ENCODE peak calls at places on chromosomes 5 and 9, in nine cellular contexts. U is tibial nerve, F is A549, W is body of pancreas, E is right lobe of liver, P is uterus, Z is breast epithelium, A is GM12891, O is heart left ventricle. Y is an unnamed sample.

GRCh38 chr5:95647886-95648860 is 1.6 kb downstream of the RFESD start:
- DNase-seq in U (no peak), Z (no peak), O (no peak), E (no peak), W (no peak), F (peak; percentile 26), P (no peak), A (no peak), Y (peak; percentile 92)

GRCh38 chr5:147384346-147385193 is 125.3 kb downstream of the DPYSL3 start:
- DNase-seq in U (no peak), O (no peak), P (no peak), W (no peak), E (no peak), Z (no peak), A (no peak), F (no peak), Y (peak; percentile 4)

GRCh38 chr5:75034137-75034739 is 18.1 kb downstream of the GCNT4 start:
- DNase-seq in U (no peak), W (no peak), P (no peak), E (no peak), A (no peak), O (no peak), F (no peak), Z (no peak), Y (no peak)

GRCh38 chr5:123350744-123351143 is 72.5 kb downstream of the CEP120 start:
- DNase-seq in A (no peak), W (no peak), F (no peak), Z (no peak), U (no peak), O (no peak), P (no peak), E (no peak), Y (no peak)

GRCh38 chr5:165538065-165538464 is 2032.6 kb downstream of the MAT2B start:
- DNase-seq in F (no peak), P (no peak), A (no peak), U (no peak), Z (no peak), W (no peak), O (no peak), E (no peak), Y (no peak)

GRCh38 chr5:171650605-171651004 is 135.0 kb upstream of the SMIM23 start:
- DNase-seq in E (no peak), P (no peak), F (no peak), Z (no peak), O (no peak), A (no peak), W (no peak), U (no peak), Y (no peak)

GRCh38 chr9:123432331-123433236 is 76.6 kb downstream of the CRB2 start:
- DNase-seq in O (no peak), Z (no peak), P (no peak), A (no peak), U (no peak), F (no peak), W (no peak), E (no peak), Y (no peak)

GRCh38 chr5:1720396-1721110 is 79.1 kb downstream of the MRPL36 start:
- DNase-seq in F (no peak), A (no peak), P (no peak), W (no peak), U (no peak), Z (peak; percentile 5), E (no peak), O (no peak), Y (no peak)

GRCh38 chr9:129348890-129349570 is 171.0 kb upstream of the IER5L start:
- DNase-seq in U (no peak), A (no peak), P (no peak), E (peak; percentile 43), W (no peak), O (no peak), F (no peak), Z (no peak), Y (no peak)

GRCh38 chr5:128264567-128264966 is 181.0 kb downstream of the SLC12A2 start:
- DNase-seq in P (no peak), Z (no peak), O (no peak), A (no peak), W (no peak), F (no peak), E (no peak), U (no peak), Y (no peak)

GRCh38 chr9:74025402-74025894 is 471.7 kb upstream of the RORB start:
- DNase-seq in P (no peak), O (no peak), E (no peak), Z (no peak), U (no peak), F (peak; percentile 32), W (no peak), A (no peak), Y (no peak)

GRCh38 chr5:76791461-76791860 is 27.4 kb upstream of the F2RL1 start:
- DNase-seq in E (no peak), Z (no peak), O (no peak), U (no peak), W (no peak), A (no peak), P (no peak), F (no peak), Y (no peak)

GRCh38 chr9:131640438-131641181 is 95.3 kb downstream of the PRRT1B start:
- DNase-seq in Z (no peak), U (no peak), F (no peak), E (no peak), A (no peak), P (no peak), O (peak; percentile 45), W (no peak), Y (no peak)

GRCh38 chr9:655875-656274 is 185.6 kb upstream of the DMRT1 start:
- DNase-seq in P (peak; percentile 57), A (no peak), E (peak; percentile 73), F (no peak), U (peak; percentile 61), Z (peak; percentile 61), W (peak; percentile 88), O (peak; percentile 97), Y (no peak)

GRCh38 chr5:5886812-5887486 is 464.5 kb downstream of the ICE1 start:
- DNase-seq in W (peak; percentile 28), A (peak; percentile 83), F (peak; percentile 14), U (no peak), E (peak; percentile 63), Z (no peak), O (peak; percentile 25), P (no peak), Y (peak; percentile 27)

GRCh38 chr5:72160959-72161358 is 53.7 kb downstream of the MAP1B start:
- DNase-seq in P (no peak), O (no peak), F (no peak), A (no peak), E (no peak), W (no peak), U (no peak), Z (no peak), Y (no peak)

GRCh38 chr5:178238313-178238635 is 5.7 kb upstream of the PHYKPL start:
- DNase-seq in Z (no peak), E (peak; percentile 46), W (no peak), A (no peak), P (no peak), O (peak; percentile 9), F (no peak), U (no peak), Y (no peak)

GRCh38 chr5:178240772-178241171 is 8.2 kb upstream of the PHYKPL start:
- DNase-seq in F (no peak), Z (no peak), A (no peak), W (no peak), P (no peak), O (no peak), U (no peak), E (peak; percentile 47), Y (no peak)

GRCh38 chr5:178237431-178238312 is 5.1 kb upstream of the PHYKPL start:
- DNase-seq in Z (peak; percentile 80), A (no peak), F (no peak), E (peak; percentile 47), U (no peak), P (no peak), W (no peak), O (no peak), Y (no peak)

GRCh38 chr5:178240341-178240741 is 7.7 kb upstream of the PHYKPL start:
- DNase-seq in F (no peak), U (no peak), A (no peak), W (no peak), E (peak; percentile 59), Z (no peak), O (no peak), P (no peak), Y (no peak)

GRCh38 chr5:178238711-178239592 is 6.3 kb upstream of the PHYKPL start:
- DNase-seq in E (peak; percentile 66), U (no peak), P (no peak), W (no peak), A (no peak), F (no peak), O (peak; percentile 29), Z (no peak), Y (no peak)
- TF ChIP-seq POLR2A in E (peak; percentile 36), U (no peak), P (no peak), W (no peak), A (no peak), F (no peak), O (no peak), Z (no peak), Y (no peak)

DNA sequence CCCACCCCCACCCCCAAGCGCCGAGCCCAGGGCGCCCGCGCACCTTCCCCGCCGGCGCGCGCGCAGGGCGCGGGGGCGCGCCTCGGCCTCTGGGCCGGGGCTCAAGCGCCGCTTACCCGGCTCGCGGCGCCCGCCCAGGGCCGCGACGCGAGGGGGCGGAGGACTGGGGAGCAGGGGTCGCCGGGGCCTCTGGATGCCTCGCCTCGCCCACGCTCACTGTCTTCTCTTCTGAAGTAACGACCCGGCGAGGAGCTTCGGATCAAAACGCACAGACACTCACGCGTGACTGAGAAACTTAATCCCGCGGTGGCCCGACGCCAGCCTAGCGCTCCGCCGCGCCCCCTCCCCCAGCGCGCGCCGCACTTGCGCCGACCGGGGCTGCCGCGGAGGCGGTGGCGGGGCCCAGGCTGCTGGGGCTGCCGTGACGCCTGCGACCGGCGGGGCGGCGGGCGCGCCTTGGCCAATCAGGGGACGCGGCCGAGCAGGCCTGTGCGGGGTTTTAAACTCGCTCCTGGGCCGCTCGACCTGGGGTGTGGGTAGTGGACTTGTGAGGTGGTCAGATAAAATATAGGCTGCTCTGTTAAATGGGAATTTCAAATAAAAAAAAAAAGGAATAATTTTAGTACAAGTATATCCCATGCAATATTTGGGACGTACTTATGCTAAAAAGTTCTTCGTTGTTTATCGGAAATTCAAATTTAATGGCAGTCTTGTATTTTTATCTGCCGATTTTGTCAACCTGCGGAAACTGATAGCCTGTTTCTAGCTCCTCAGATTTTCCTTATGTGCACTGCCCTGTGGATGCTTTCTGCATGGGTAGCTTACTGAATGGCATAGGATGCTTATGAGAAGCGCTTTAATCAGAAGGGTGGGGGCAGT is at the start of gene MPDZ:
- DNase-seq in P (peak; percentile 57), F (peak; percentile 77), A (no peak), E (peak; percentile 72), O (peak; percentile 83), Z (peak; percentile 58), U (peak; percentile 20), W (peak; percentile 65), Y (peak; percentile 66)
- TF ChIP-seq POLR2A in P (peak; percentile 59), F (peak; percentile 62), A (no peak), E (peak; percentile 51), O (peak; percentile 49), Z (no peak), U (peak; percentile 58), W (peak; percentile 26), Y (no peak)

GRCh38 chr9:104798209-104798995 is 34.5 kb downstream of the NIPSNAP3B start:
- DNase-seq in O (no peak), A (no peak), E (no peak), U (no peak), Z (no peak), W (no peak), F (no peak), P (no peak), Y (no peak)
- TF ChIP-seq POLR2A in O (no peak), A (no peak), E (no peak), U (no peak), Z (no peak), W (no peak), F (no peak), P (no peak), Y (no peak)

GRCh38 chr9:37485389-37486255 is at the start of gene POLR1E:
- DNase-seq in F (peak; percentile 94), P (peak; percentile 92), E (peak; percentile 98), A (peak; percentile 95), Z (peak; percentile 95), W (peak; percentile 98), U (peak; percentile 83), O (peak; percentile 97), Y (peak; percentile 95)
- TF ChIP-seq POLR2A in F (peak; percentile 87), P (peak; percentile 81), E (peak; percentile 97), A (peak; percentile 89), Z (peak; percentile 53), W (peak; percentile 80), U (peak; percentile 80), O (peak; percentile 76), Y (peak; percentile 89)

Y was measured in erythroblast.